ENCODE peak calls at places on chromosomes 16 and 17, in four cellular contexts. One of them, this sample, is unnamed.

GRCh38 chr17:28745777-28746473 is 2.1 kb downstream of the TRAF4 start:
- DNase-seq in lower lobe of right lung: peak; percentile 62
- DNase-seq in PC-3: peak; percentile 88
- DNase-seq in A673: peak; percentile 43
- DNase-seq in this sample: peak; percentile 72

GRCh38 chr17:59160203-59161025 is 4.9 kb downstream of the PRR11 start:
- DNase-seq in lower lobe of right lung: no peak
- DNase-seq in PC-3: no peak
- DNase-seq in A673: no peak
- DNase-seq in this sample: no peak

GRCh38 chr17:32596666-32597065 is 109.9 kb downstream of the CDK5R1 start:
- DNase-seq in lower lobe of right lung: no peak
- DNase-seq in PC-3: no peak
- DNase-seq in A673: no peak
- DNase-seq in this sample: no peak

GRCh38 chr17:31321481-31321880 is at the start of gene EVI2A:
- DNase-seq in lower lobe of right lung: peak; percentile 57
- DNase-seq in A673: peak; percentile 57
- DNase-seq in PC-3: peak; percentile 69
- DNase-seq in this sample: no peak

GRCh38 chr17:80111702-80112470 is 10.5 kb downstream of the GAA start:
- DNase-seq in PC-3: no peak
- DNase-seq in lower lobe of right lung: no peak
- DNase-seq in A673: no peak
- DNase-seq in this sample: no peak

GRCh38 chr17:57869599-57870282 is 19.9 kb upstream of the MRPS23 start:
- DNase-seq in lower lobe of right lung: no peak
- DNase-seq in PC-3: peak; percentile 42
- DNase-seq in A673: no peak
- DNase-seq in this sample: no peak

GRCh38 chr16:54246454-54246821 is 40.1 kb downstream of the IRX3 start:
- DNase-seq in PC-3: no peak
- DNase-seq in A673: no peak
- DNase-seq in lower lobe of right lung: no peak
- DNase-seq in this sample: no peak

GRCh38 chr16:87076950-87077749 is 240.0 kb downstream of the C16orf95 start:
- DNase-seq in A673: peak; percentile 48
- DNase-seq in PC-3: peak; percentile 65
- DNase-seq in lower lobe of right lung: peak; percentile 70
- DNase-seq in this sample: no peak

GRCh38 chr17:199806-200603 is 18.6 kb upstream of the DOC2B start:
- DNase-seq in A673: no peak
- DNase-seq in lower lobe of right lung: peak; percentile 30
- DNase-seq in PC-3: peak; percentile 6
- DNase-seq in this sample: peak; percentile 74

GRCh38 chr17:38451030-38451839 is 23.0 kb downstream of the ARHGAP23 start:
- DNase-seq in lower lobe of right lung: peak; percentile 64
- DNase-seq in A673: peak; percentile 45
- DNase-seq in PC-3: no peak
- DNase-seq in this sample: no peak

GRCh38 chr17:4249452-4250029 is 14.2 kb downstream of the ANKFY1 start:
- DNase-seq in PC-3: peak; percentile 43
- DNase-seq in A673: peak; percentile 55
- DNase-seq in lower lobe of right lung: no peak
- DNase-seq in this sample: no peak

GRCh38 chr16:75250089-75250808 is 1.2 kb downstream of the BCAR1 start:
- DNase-seq in A673: no peak
- DNase-seq in lower lobe of right lung: no peak
- DNase-seq in PC-3: peak; percentile 24
- DNase-seq in this sample: no peak

GRCh38 chr16:88844412-88845118 is 12.2 kb downstream of the GALNS start:
- DNase-seq in PC-3: no peak
- DNase-seq in A673: no peak
- DNase-seq in lower lobe of right lung: no peak
- DNase-seq in this sample: no peak
- TF ChIP-seq CTCF in PC-3: peak; percentile 19
- TF ChIP-seq CTCF in A673: no peak
- TF ChIP-seq CTCF in lower lobe of right lung: no peak
- TF ChIP-seq CTCF in this sample: peak; percentile 17

GRCh38 chr17:7631398-7632380 is 1.8 kb downstream of the SHBG start:
- DNase-seq in PC-3: no peak
- DNase-seq in A673: no peak
- DNase-seq in lower lobe of right lung: no peak
- DNase-seq in this sample: no peak

GRCh38 chr17:7636192-7636591 is 6.3 kb downstream of the SHBG start:
- DNase-seq in lower lobe of right lung: no peak
- DNase-seq in A673: no peak
- DNase-seq in PC-3: no peak
- DNase-seq in this sample: no peak

GRCh38 chr17:7632492-7632894 is 2.6 kb downstream of the SHBG start:
- DNase-seq in A673: peak; percentile 58
- DNase-seq in lower lobe of right lung: peak; percentile 48
- DNase-seq in PC-3: peak; percentile 58
- DNase-seq in this sample: no peak

GRCh38 chr17:7633093-7633492 is 3.2 kb downstream of the SHBG start:
- DNase-seq in PC-3: no peak
- DNase-seq in A673: peak; percentile 36
- DNase-seq in lower lobe of right lung: no peak
- DNase-seq in this sample: no peak

GRCh38 chr17:7634384-7634783 is 4.4 kb downstream of the SHBG start:
- DNase-seq in A673: peak; percentile 57
- DNase-seq in lower lobe of right lung: no peak
- DNase-seq in PC-3: peak; percentile 38
- DNase-seq in this sample: no peak
- TF ChIP-seq CTCF in A673: peak; percentile 54
- TF ChIP-seq CTCF in lower lobe of right lung: peak; percentile 21
- TF ChIP-seq CTCF in PC-3: peak; percentile 54
- TF ChIP-seq CTCF in this sample: peak; percentile 75

GRCh38 chr17:82924812-82925211 is 85.0 kb upstream of the ZNF750 start:
- DNase-seq in A673: no peak
- DNase-seq in PC-3: peak; percentile 77
- DNase-seq in lower lobe of right lung: peak; percentile 40
- DNase-seq in this sample: peak; percentile 73
- TF ChIP-seq CTCF in A673: no peak
- TF ChIP-seq CTCF in PC-3: peak; percentile 48
- TF ChIP-seq CTCF in lower lobe of right lung: no peak
- TF ChIP-seq CTCF in this sample: peak; percentile 5

GRCh38 chr16:24524855-24525652 is 14.3 kb upstream of the RBBP6 start:
- DNase-seq in A673: no peak
- DNase-seq in lower lobe of right lung: no peak
- DNase-seq in PC-3: no peak
- DNase-seq in this sample: no peak
- TF ChIP-seq CTCF in A673: no peak
- TF ChIP-seq CTCF in lower lobe of right lung: no peak
- TF ChIP-seq CTCF in PC-3: no peak
- TF ChIP-seq CTCF in this sample: no peak

DNA sequence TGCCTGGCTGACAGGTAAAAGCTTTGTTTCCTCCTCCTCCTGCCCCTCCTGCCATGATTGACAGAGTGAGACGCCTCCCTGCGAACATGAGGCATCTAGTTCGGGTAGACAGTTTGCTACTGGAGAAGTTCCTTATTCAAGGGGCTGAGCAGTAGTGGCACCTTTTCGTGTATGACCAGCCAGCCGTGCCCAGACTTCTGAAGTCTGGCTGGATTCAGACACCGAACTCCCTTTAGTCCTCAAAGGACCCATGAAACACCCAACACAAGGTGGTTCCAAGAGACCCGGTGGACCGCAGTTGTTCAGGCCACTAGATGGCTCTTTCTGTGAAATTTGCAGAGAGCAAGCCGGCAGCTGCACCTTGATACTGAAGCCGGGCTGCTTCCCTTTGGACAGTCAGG is 192.8 kb downstream of the XYLT1 start:
- DNase-seq in A673: no peak
- DNase-seq in lower lobe of right lung: no peak
- DNase-seq in PC-3: no peak
- DNase-seq in this sample: no peak
- TF ChIP-seq CTCF in A673: peak; percentile 23
- TF ChIP-seq CTCF in lower lobe of right lung: peak; percentile 31
- TF ChIP-seq CTCF in PC-3: no peak
- TF ChIP-seq CTCF in this sample: peak; percentile 67

GRCh38 chr16:50068550-50068949 is 2.8 kb downstream of the HEATR3 start:
- DNase-seq in A673: no peak
- DNase-seq in PC-3: no peak
- DNase-seq in lower lobe of right lung: no peak
- DNase-seq in this sample: no peak

GRCh38 chr16:50065624-50066481 is at the start of gene HEATR3:
- DNase-seq in PC-3: peak; percentile 87
- DNase-seq in lower lobe of right lung: peak; percentile 94
- DNase-seq in A673: peak; percentile 94
- DNase-seq in this sample: peak; percentile 95

GRCh38 chr16:50069060-50069459 is 3.3 kb downstream of the HEATR3 start:
- DNase-seq in lower lobe of right lung: no peak
- DNase-seq in A673: no peak
- DNase-seq in PC-3: no peak
- DNase-seq in this sample: no peak

GRCh38 chr16:50066482-50067289 is 916 bp downstream of the HEATR3 start:
- DNase-seq in A673: no peak
- DNase-seq in PC-3: peak; percentile 2
- DNase-seq in lower lobe of right lung: no peak
- DNase-seq in this sample: peak; percentile 32

GRCh38 chr16:50067290-50067853 is 1.6 kb downstream of the HEATR3 start:
- DNase-seq in PC-3: peak; percentile 36
- DNase-seq in lower lobe of right lung: no peak
- DNase-seq in A673: peak; percentile 82
- DNase-seq in this sample: no peak
- TF ChIP-seq CTCF in PC-3: peak; percentile 44
- TF ChIP-seq CTCF in lower lobe of right lung: peak; percentile 21
- TF ChIP-seq CTCF in A673: peak; percentile 68
- TF ChIP-seq CTCF in this sample: peak; percentile 80

GRCh38 chr17:40354191-40355122 is 10.1 kb downstream of the GJD3 start:
- DNase-seq in PC-3: no peak
- DNase-seq in A673: no peak
- DNase-seq in lower lobe of right lung: peak; percentile 43
- DNase-seq in this sample: no peak
- TF ChIP-seq CTCF in PC-3: no peak
- TF ChIP-seq CTCF in A673: no peak
- TF ChIP-seq CTCF in lower lobe of right lung: no peak
- TF ChIP-seq CTCF in this sample: no peak

GRCh38 chr17:64038331-64039105 is 18.1 kb upstream of the ICAM2 start:
- DNase-seq in lower lobe of right lung: no peak
- DNase-seq in PC-3: no peak
- DNase-seq in A673: no peak
- DNase-seq in this sample: no peak

GRCh38 chr17:64037802-64038201 is 17.4 kb upstream of the ICAM2 start:
- DNase-seq in lower lobe of right lung: no peak
- DNase-seq in PC-3: no peak
- DNase-seq in A673: no peak
- DNase-seq in this sample: no peak

GRCh38 chr17:64039106-64039400 is 18.6 kb upstream of the ICAM2 start:
- DNase-seq in A673: no peak
- DNase-seq in lower lobe of right lung: no peak
- DNase-seq in PC-3: no peak
- DNase-seq in this sample: no peak

GRCh38 chr17:64037180-64037579 is 16.7 kb upstream of the ICAM2 start:
- DNase-seq in lower lobe of right lung: no peak
- DNase-seq in PC-3: no peak
- DNase-seq in A673: no peak
- DNase-seq in this sample: no peak

DNA sequence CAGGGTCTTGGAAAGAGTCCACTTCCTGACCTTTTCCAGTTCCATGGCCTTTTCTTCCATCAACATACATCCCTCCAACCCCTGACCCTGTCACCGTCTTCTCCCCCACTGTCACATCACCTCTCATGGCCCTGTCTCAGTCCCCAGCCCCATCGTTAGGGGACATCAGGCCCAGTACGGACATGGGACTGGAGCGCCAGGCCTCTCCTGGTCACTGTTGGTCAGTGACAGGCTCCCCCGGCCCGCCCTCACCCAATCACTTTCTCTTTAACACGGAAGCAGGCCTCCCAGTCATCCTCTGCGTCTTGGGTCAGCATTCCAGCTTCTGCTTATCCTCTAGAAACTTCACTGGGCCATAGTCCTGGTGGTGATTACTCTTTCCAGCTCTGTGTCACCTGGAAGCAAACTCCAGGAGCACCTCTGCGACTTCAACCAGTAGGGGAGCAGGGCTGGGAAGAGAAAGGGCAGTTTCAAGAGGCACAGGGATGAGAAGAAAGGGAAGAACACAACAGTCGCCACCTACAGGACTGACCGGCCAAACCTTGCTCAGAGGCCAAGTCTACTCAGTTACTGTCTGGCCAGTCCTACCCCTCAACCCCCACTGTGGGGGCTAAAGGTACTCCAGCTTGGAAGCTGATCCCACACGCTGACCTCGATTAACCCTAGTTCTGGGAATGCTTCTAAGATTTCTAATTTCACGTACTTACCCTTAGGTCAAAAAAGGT is 15.9 kb upstream of the ICAM2 start:
- DNase-seq in PC-3: peak; percentile 24
- DNase-seq in A673: no peak
- DNase-seq in lower lobe of right lung: no peak
- DNase-seq in this sample: no peak
- TF ChIP-seq CTCF in PC-3: peak; percentile 55
- TF ChIP-seq CTCF in A673: no peak
- TF ChIP-seq CTCF in lower lobe of right lung: no peak
- TF ChIP-seq CTCF in this sample: peak; percentile 18

This sample was measured in chondrocyte.